ENCODE peak calls at places on chromosomes 2 and 18, in ten cellular contexts. J is cardiac fibroblast, B is stomach, T is adipocyte, Y is iPS DF 6.9, O is SW 1271, H is GM23248, F is fibroblast of pulmonary artery, L is ACHN, P is omental fat pad. Q is an unnamed sample.

GRCh38 chr2:26302846-26303245 is 43.1 kb upstream of the SELENOI start:
- DNase-seq in J (no peak), B (peak; percentile 43), T (no peak), Y (no peak), O (no peak), H (peak; percentile 20), F (no peak), L (no peak), P (no peak), Q (no peak)

GRCh38 chr2:43005975-43006833 is 213.8 kb upstream of the HAAO start:
- DNase-seq in J (no peak), B (no peak), T (no peak), Y (no peak), O (no peak), H (no peak), F (no peak), L (no peak), P (no peak), Q (no peak)

GRCh38 chr18:40413160-40413559 is 1541.9 kb upstream of the PIK3C3 start:
- DNase-seq in J (peak; percentile 20), B (no peak), T (no peak), Y (peak; percentile 29), O (peak; percentile 1), H (peak; percentile 56), F (peak; percentile 36), L (no peak), P (no peak), Q (peak; percentile 53)

GRCh38 chr2:211026109-211026508 is 469.7 kb downstream of the CPS1 start:
- DNase-seq in J (no peak), B (no peak), T (no peak), Y (no peak), O (no peak), H (no peak), F (no peak), L (no peak), P (no peak), Q (no peak)

GRCh38 chr2:91975130-91975491 is 2896.1 kb upstream of the TEKT4 start:
- DNase-seq in J (no peak), B (no peak), T (no peak), Y (no peak), O (no peak), H (no peak), F (no peak), L (no peak), P (no peak), Q (no peak)

GRCh38 chr2:218259099-218259921 is 1.5 kb upstream of the GPBAR1 start:
- DNase-seq in J (peak; percentile 84), B (no peak), T (peak; percentile 64), Y (no peak), O (no peak), H (peak; percentile 93), F (peak; percentile 88), L (no peak), P (no peak), Q (peak; percentile 97)

GRCh38 chr2:237026981-237027711 is 58.5 kb upstream of the COPS8 start:
- DNase-seq in J (peak; percentile 71), B (peak; percentile 78), T (peak; percentile 77), Y (no peak), O (no peak), H (peak; percentile 85), F (peak; percentile 75), L (peak; percentile 55), P (peak; percentile 58), Q (peak; percentile 52)

GRCh38 chr2:237629739-237630138 is 2.4 kb downstream of the LRRFIP1 start:
- DNase-seq in J (peak; percentile 78), B (no peak), T (no peak), Y (no peak), O (no peak), H (peak; percentile 90), F (no peak), L (peak; percentile 82), P (no peak), Q (peak; percentile 67)

GRCh38 chr2:147122944-147123343 is 721.9 kb upstream of the ACVR2A start:
- DNase-seq in J (no peak), B (no peak), T (no peak), Y (no peak), O (no peak), H (no peak), F (no peak), L (no peak), P (no peak), Q (no peak)

GRCh38 chr2:73032702-73033097 is 38.8 kb downstream of the SFXN5 start:
- DNase-seq in J (no peak), B (no peak), T (no peak), Y (no peak), O (no peak), H (no peak), F (no peak), L (no peak), P (no peak), Q (no peak)

GRCh38 chr2:165273176-165273575 is 34.0 kb downstream of the SCN2A start:
- DNase-seq in J (no peak), B (no peak), T (no peak), Y (no peak), O (no peak), H (no peak), F (no peak), L (no peak), P (no peak), Q (no peak)

GRCh38 chr2:47272031-47272864 is 117.1 kb upstream of the STPG4 start:
- DNase-seq in J (peak; percentile 53), B (peak; percentile 63), T (peak; percentile 69), Y (no peak), O (peak; percentile 20), H (peak; percentile 76), F (peak; percentile 50), L (peak; percentile 70), P (peak; percentile 32), Q (peak; percentile 53)

GRCh38 chr18:75527848-75528247 is 100.3 kb upstream of the SMIM21 start:
- DNase-seq in J (no peak), B (no peak), T (no peak), Y (no peak), O (no peak), H (no peak), F (no peak), L (no peak), P (no peak), Q (no peak)

GRCh38 chr2:102418421-102418961 is 4.5 kb upstream of the IL18RAP start:
- DNase-seq in J (peak; percentile 25), B (no peak), T (no peak), Y (no peak), O (no peak), H (peak; percentile 6), F (peak; percentile 35), L (no peak), P (no peak), Q (peak; percentile 86)

GRCh38 chr2:186977433-186978045 is 128.6 kb upstream of the ZSWIM2 start:
- DNase-seq in J (no peak), B (no peak), T (no peak), Y (no peak), O (no peak), H (no peak), F (no peak), L (no peak), P (no peak), Q (no peak)

GRCh38 chr2:157864857-157865450 is 11.2 kb downstream of the ACVR1 start:
- DNase-seq in J (no peak), B (no peak), T (no peak), Y (no peak), O (no peak), H (no peak), F (no peak), L (no peak), P (no peak), Q (no peak)

GRCh38 chr18:48996901-48997463 is 46.2 kb upstream of the SMAD7 start:
- DNase-seq in J (peak; percentile 76), B (no peak), T (peak; percentile 82), Y (no peak), O (no peak), H (peak; percentile 95), F (peak; percentile 46), L (peak; percentile 34), P (no peak), Q (peak; percentile 73)

GRCh38 chr2:216865658-216866057 is 5.8 kb upstream of the TNP1 start:
- DNase-seq in J (no peak), B (no peak), T (no peak), Y (no peak), O (no peak), H (peak; percentile 59), F (no peak), L (no peak), P (no peak), Q (no peak)

GRCh38 chr2:10305715-10306114 is 3.0 kb downstream of the HPCAL1 start:
- DNase-seq in J (no peak), B (peak; percentile 44), T (peak; percentile 9), Y (no peak), O (no peak), H (no peak), F (no peak), L (no peak), P (no peak), Q (peak; percentile 7)

GRCh38 chr2:109372614-109373013 is 241.2 kb downstream of the SEPTIN10 start:
- DNase-seq in J (no peak), B (peak; percentile 17), T (no peak), Y (no peak), O (no peak), H (no peak), F (no peak), L (no peak), P (no peak), Q (no peak)

GRCh38 chr18:32530947-32531651 is 60.4 kb upstream of the GAREM1 start:
- DNase-seq in J (peak; percentile 63), B (no peak), T (peak; percentile 16), Y (no peak), O (no peak), H (peak; percentile 25), F (peak; percentile 51), L (no peak), P (no peak), Q (peak; percentile 97)

GRCh38 chr2:234977228-234977679 is 25.4 kb downstream of the SH3BP4 start:
- DNase-seq in J (no peak), B (no peak), T (no peak), Y (no peak), O (no peak), H (no peak), F (no peak), L (no peak), P (no peak), Q (no peak)

GRCh38 chr2:236179653-236180500 is 11.7 kb upstream of the GBX2 start:
- DNase-seq in J (peak; percentile 53), B (no peak), T (peak; percentile 56), Y (no peak), O (peak; percentile 48), H (peak; percentile 62), F (peak; percentile 52), L (peak; percentile 88), P (no peak), Q (no peak)

GRCh38 chr2:205435970-205436369 is 246.3 kb upstream of the NRP2 start:
- DNase-seq in J (peak; percentile 71), B (no peak), T (no peak), Y (no peak), O (no peak), H (peak; percentile 14), F (peak; percentile 55), L (no peak), P (no peak), Q (no peak)

GRCh38 chr18:32553640-32554039 is 83.0 kb upstream of the GAREM1 start:
- DNase-seq in J (no peak), B (no peak), T (no peak), Y (no peak), O (no peak), H (no peak), F (no peak), L (no peak), P (no peak), Q (no peak)

GRCh38 chr2:96103906-96104861 is 12.2 kb downstream of the ADRA2B start:
- DNase-seq in J (no peak), B (no peak), T (no peak), Y (no peak), O (no peak), H (no peak), F (no peak), L (no peak), P (no peak), Q (no peak)

GRCh38 chr18:57352271-57352701 is at the start of gene ST8SIA3:
- DNase-seq in J (no peak), B (no peak), T (no peak), Y (no peak), O (no peak), H (no peak), F (no peak), L (no peak), P (no peak), Q (no peak)

GRCh38 chr2:152594022-152594712 is 123.1 kb downstream of the PRPF40A start:
- DNase-seq in J (no peak), B (no peak), T (no peak), Y (no peak), O (no peak), H (peak; percentile 51), F (no peak), L (no peak), P (no peak), Q (no peak)